ENCODE peak calls at places on chromosomes 13 and 19, in four cellular contexts. One of them, this sample, is unnamed.

GRCh38 chr13:112693831-112694497 is 4.1 kb downstream of the ATP11A start:
- DNase-seq in glutamatergic neuron: no peak
- DNase-seq in BJ: peak
- DNase-seq in activated CD8-positive, alpha-beta T cell treated with anti-CD3 and anti-CD28 coated beads for 36 hours: no peak
- DNase-seq in this sample: no peak

GRCh38 chr19:29548483-29549085 is 22.8 kb downstream of the VSTM2B start:
- DNase-seq in glutamatergic neuron: no peak
- DNase-seq in BJ: no peak
- DNase-seq in activated CD8-positive, alpha-beta T cell treated with anti-CD3 and anti-CD28 coated beads for 36 hours: no peak
- DNase-seq in this sample: no peak

GRCh38 chr13:69124996-69125395 is 982.6 kb upstream of the ATXN8OS start:
- DNase-seq in glutamatergic neuron: no peak
- DNase-seq in BJ: no peak
- DNase-seq in activated CD8-positive, alpha-beta T cell treated with anti-CD3 and anti-CD28 coated beads for 36 hours: no peak
- DNase-seq in this sample: no peak

GRCh38 chr19:48715276-48715675 is 4.2 kb downstream of the MAMSTR start:
- DNase-seq in glutamatergic neuron: no peak
- DNase-seq in BJ: no peak
- DNase-seq in activated CD8-positive, alpha-beta T cell treated with anti-CD3 and anti-CD28 coated beads for 36 hours: no peak
- DNase-seq in this sample: no peak

GRCh38 chr13:112322562-112322961 is 53.6 kb upstream of the SPACA7 start:
- DNase-seq in glutamatergic neuron: no peak
- DNase-seq in BJ: no peak
- DNase-seq in activated CD8-positive, alpha-beta T cell treated with anti-CD3 and anti-CD28 coated beads for 36 hours: no peak
- DNase-seq in this sample: no peak

GRCh38 chr19:41811036-41811435 is 14.6 kb downstream of the CEACAM3 start:
- DNase-seq in glutamatergic neuron: no peak
- DNase-seq in BJ: no peak
- DNase-seq in activated CD8-positive, alpha-beta T cell treated with anti-CD3 and anti-CD28 coated beads for 36 hours: no peak
- DNase-seq in this sample: peak

GRCh38 chr19:10450853-10451609 is 30.7 kb downstream of the PDE4A start:
- DNase-seq in glutamatergic neuron: no peak
- DNase-seq in BJ: no peak
- DNase-seq in activated CD8-positive, alpha-beta T cell treated with anti-CD3 and anti-CD28 coated beads for 36 hours: peak
- DNase-seq in this sample: no peak

GRCh38 chr13:26706381-26706780 is 54.2 kb downstream of the GPR12 start:
- DNase-seq in glutamatergic neuron: no peak
- DNase-seq in BJ: no peak
- DNase-seq in activated CD8-positive, alpha-beta T cell treated with anti-CD3 and anti-CD28 coated beads for 36 hours: no peak
- DNase-seq in this sample: no peak

GRCh38 chr13:97976551-97977375 is 23.3 kb downstream of the IPO5 start:
- DNase-seq in glutamatergic neuron: peak
- DNase-seq in BJ: no peak
- DNase-seq in activated CD8-positive, alpha-beta T cell treated with anti-CD3 and anti-CD28 coated beads for 36 hours: no peak
- DNase-seq in this sample: peak

GRCh38 chr19:13234518-13234917 is 84.3 kb downstream of the IER2 start:
- DNase-seq in glutamatergic neuron: peak
- DNase-seq in BJ: no peak
- DNase-seq in activated CD8-positive, alpha-beta T cell treated with anti-CD3 and anti-CD28 coated beads for 36 hours: peak
- DNase-seq in this sample: peak
- TF ChIP-seq CTCF in glutamatergic neuron: peak
- TF ChIP-seq CTCF in BJ: peak
- TF ChIP-seq CTCF in activated CD8-positive, alpha-beta T cell treated with anti-CD3 and anti-CD28 coated beads for 36 hours: peak
- TF ChIP-seq CTCF in this sample: peak

GRCh38 chr19:1651548-1652394 is 644 bp downstream of the TCF3 start:
- DNase-seq in glutamatergic neuron: peak
- DNase-seq in BJ: no peak
- DNase-seq in activated CD8-positive, alpha-beta T cell treated with anti-CD3 and anti-CD28 coated beads for 36 hours: peak
- DNase-seq in this sample: no peak
- TF ChIP-seq CTCF in glutamatergic neuron: no peak
- TF ChIP-seq CTCF in BJ: no peak
- TF ChIP-seq CTCF in activated CD8-positive, alpha-beta T cell treated with anti-CD3 and anti-CD28 coated beads for 36 hours: peak
- TF ChIP-seq CTCF in this sample: peak

GRCh38 chr19:39416626-39417120 is 4.2 kb downstream of the PLEKHG2 start:
- DNase-seq in glutamatergic neuron: peak
- DNase-seq in BJ: no peak
- DNase-seq in activated CD8-positive, alpha-beta T cell treated with anti-CD3 and anti-CD28 coated beads for 36 hours: no peak
- DNase-seq in this sample: no peak

GRCh38 chr19:39416152-39416551 is 3.7 kb downstream of the PLEKHG2 start:
- DNase-seq in glutamatergic neuron: no peak
- DNase-seq in BJ: no peak
- DNase-seq in activated CD8-positive, alpha-beta T cell treated with anti-CD3 and anti-CD28 coated beads for 36 hours: no peak
- DNase-seq in this sample: no peak

GRCh38 chr19:39413903-39414608 is 1.6 kb downstream of the PLEKHG2 start:
- DNase-seq in glutamatergic neuron: peak
- DNase-seq in BJ: no peak
- DNase-seq in activated CD8-positive, alpha-beta T cell treated with anti-CD3 and anti-CD28 coated beads for 36 hours: no peak
- DNase-seq in this sample: no peak

GRCh38 chr19:39413269-39413902 is 917 bp downstream of the PLEKHG2 start:
- DNase-seq in glutamatergic neuron: peak
- DNase-seq in BJ: no peak
- DNase-seq in activated CD8-positive, alpha-beta T cell treated with anti-CD3 and anti-CD28 coated beads for 36 hours: peak
- DNase-seq in this sample: no peak

GRCh38 chr19:39415111-39416046 is 2.9 kb downstream of the PLEKHG2 start:
- DNase-seq in glutamatergic neuron: no peak
- DNase-seq in BJ: no peak
- DNase-seq in activated CD8-positive, alpha-beta T cell treated with anti-CD3 and anti-CD28 coated beads for 36 hours: no peak
- DNase-seq in this sample: no peak
- TF ChIP-seq CTCF in glutamatergic neuron: no peak
- TF ChIP-seq CTCF in BJ: peak
- TF ChIP-seq CTCF in activated CD8-positive, alpha-beta T cell treated with anti-CD3 and anti-CD28 coated beads for 36 hours: no peak
- TF ChIP-seq CTCF in this sample: no peak

GRCh38 chr19:3124630-3125029 is 11.2 kb upstream of the GNA15 start:
- DNase-seq in glutamatergic neuron: no peak
- DNase-seq in BJ: no peak
- DNase-seq in activated CD8-positive, alpha-beta T cell treated with anti-CD3 and anti-CD28 coated beads for 36 hours: no peak
- DNase-seq in this sample: no peak
- TF ChIP-seq CTCF in glutamatergic neuron: no peak
- TF ChIP-seq CTCF in BJ: no peak
- TF ChIP-seq CTCF in activated CD8-positive, alpha-beta T cell treated with anti-CD3 and anti-CD28 coated beads for 36 hours: no peak
- TF ChIP-seq CTCF in this sample: no peak

GRCh38 chr19:5547881-5548280 is 19.9 kb downstream of the TINCR start:
- DNase-seq in glutamatergic neuron: peak
- DNase-seq in BJ: peak
- DNase-seq in activated CD8-positive, alpha-beta T cell treated with anti-CD3 and anti-CD28 coated beads for 36 hours: peak
- DNase-seq in this sample: no peak
- TF ChIP-seq CTCF in glutamatergic neuron: peak
- TF ChIP-seq CTCF in BJ: peak
- TF ChIP-seq CTCF in activated CD8-positive, alpha-beta T cell treated with anti-CD3 and anti-CD28 coated beads for 36 hours: peak
- TF ChIP-seq CTCF in this sample: peak

GRCh38 chr19:39968789-39969188 is 2.2 kb upstream of the PSMC4 start:
- DNase-seq in glutamatergic neuron: no peak
- DNase-seq in BJ: no peak
- DNase-seq in activated CD8-positive, alpha-beta T cell treated with anti-CD3 and anti-CD28 coated beads for 36 hours: no peak
- DNase-seq in this sample: no peak

GRCh38 chr19:39963860-39964259 is 7.1 kb upstream of the PSMC4 start:
- DNase-seq in glutamatergic neuron: no peak
- DNase-seq in BJ: no peak
- DNase-seq in activated CD8-positive, alpha-beta T cell treated with anti-CD3 and anti-CD28 coated beads for 36 hours: no peak
- DNase-seq in this sample: no peak

GRCh38 chr19:39967561-39967960 is 3.4 kb upstream of the PSMC4 start:
- DNase-seq in glutamatergic neuron: no peak
- DNase-seq in BJ: no peak
- DNase-seq in activated CD8-positive, alpha-beta T cell treated with anti-CD3 and anti-CD28 coated beads for 36 hours: no peak
- DNase-seq in this sample: no peak

GRCh38 chr19:39969266-39969665 is 1.7 kb upstream of the PSMC4 start:
- DNase-seq in glutamatergic neuron: no peak
- DNase-seq in BJ: no peak
- DNase-seq in activated CD8-positive, alpha-beta T cell treated with anti-CD3 and anti-CD28 coated beads for 36 hours: no peak
- DNase-seq in this sample: no peak

GRCh38 chr19:39966617-39967016 is 4.3 kb upstream of the PSMC4 start:
- DNase-seq in glutamatergic neuron: no peak
- DNase-seq in BJ: no peak
- DNase-seq in activated CD8-positive, alpha-beta T cell treated with anti-CD3 and anti-CD28 coated beads for 36 hours: no peak
- DNase-seq in this sample: no peak
- TF ChIP-seq CTCF in glutamatergic neuron: no peak
- TF ChIP-seq CTCF in BJ: no peak
- TF ChIP-seq CTCF in activated CD8-positive, alpha-beta T cell treated with anti-CD3 and anti-CD28 coated beads for 36 hours: no peak
- TF ChIP-seq CTCF in this sample: no peak

DNA sequence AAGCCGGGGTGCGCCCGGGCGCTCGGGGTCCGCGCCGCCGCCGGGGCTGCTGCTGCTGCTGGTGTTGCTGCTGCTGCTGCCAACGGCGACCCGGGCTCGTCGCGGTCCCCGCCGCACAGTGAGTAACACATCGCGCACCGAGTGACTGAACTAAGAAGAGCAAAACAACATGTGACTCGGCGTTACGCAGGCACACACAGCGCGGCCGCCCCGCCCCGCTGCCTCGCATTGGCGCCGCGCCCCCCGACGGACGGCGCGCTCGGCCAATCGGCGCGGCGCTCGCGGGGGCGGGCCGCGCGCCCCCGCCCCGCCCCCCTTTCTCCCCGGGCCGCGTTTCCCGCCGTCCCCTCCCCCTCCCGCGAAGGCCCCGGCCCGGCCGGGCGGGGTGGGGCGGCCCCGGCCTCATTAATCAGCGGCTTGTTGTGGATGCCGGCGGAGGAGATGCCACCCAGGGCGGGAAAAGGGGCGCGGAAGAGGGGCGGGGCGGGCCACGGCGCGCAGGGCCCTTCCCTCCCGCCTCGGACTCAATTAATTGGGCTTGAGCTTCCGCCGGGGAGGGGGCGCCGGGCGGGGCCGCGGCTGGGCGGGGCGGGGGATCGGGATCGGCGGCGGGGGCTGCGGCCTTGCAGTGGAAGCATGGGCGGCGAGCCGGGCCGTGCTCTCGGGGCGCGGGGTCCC is at the start of gene IRS2:
- DNase-seq in glutamatergic neuron: peak
- DNase-seq in BJ: peak
- DNase-seq in activated CD8-positive, alpha-beta T cell treated with anti-CD3 and anti-CD28 coated beads for 36 hours: peak
- DNase-seq in this sample: peak
- TF ChIP-seq CTCF in glutamatergic neuron: no peak
- TF ChIP-seq CTCF in BJ: no peak
- TF ChIP-seq CTCF in activated CD8-positive, alpha-beta T cell treated with anti-CD3 and anti-CD28 coated beads for 36 hours: no peak
- TF ChIP-seq CTCF in this sample: no peak

GRCh38 chr13:44739120-44739519 is 163.0 kb upstream of the TSC22D1 start:
- DNase-seq in glutamatergic neuron: no peak
- DNase-seq in BJ: no peak
- DNase-seq in activated CD8-positive, alpha-beta T cell treated with anti-CD3 and anti-CD28 coated beads for 36 hours: no peak
- DNase-seq in this sample: no peak
- TF ChIP-seq CTCF in glutamatergic neuron: peak
- TF ChIP-seq CTCF in BJ: peak
- TF ChIP-seq CTCF in activated CD8-positive, alpha-beta T cell treated with anti-CD3 and anti-CD28 coated beads for 36 hours: no peak
- TF ChIP-seq CTCF in this sample: no peak

DNA sequence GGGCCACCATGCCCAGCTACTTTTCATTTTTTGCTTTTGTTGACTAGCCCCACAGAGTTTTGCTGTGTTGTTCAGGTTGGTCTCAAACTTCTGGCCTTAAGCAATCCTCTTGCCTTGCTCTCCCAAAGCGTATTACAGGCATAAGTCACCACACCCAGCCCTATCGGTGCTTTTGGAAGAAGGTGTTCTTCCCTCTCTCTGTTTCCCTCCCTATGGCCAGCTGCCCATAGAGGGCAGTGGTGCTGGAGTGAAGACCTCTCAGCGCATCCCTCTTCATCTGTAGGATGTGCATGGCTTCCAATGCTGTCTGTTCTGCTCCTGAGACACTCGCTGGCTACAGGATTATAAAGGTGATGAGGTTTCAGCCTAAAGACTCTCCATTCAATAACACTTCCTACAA is 1.3 kb upstream of the CD22 start:
- DNase-seq in glutamatergic neuron: no peak
- DNase-seq in BJ: no peak
- DNase-seq in activated CD8-positive, alpha-beta T cell treated with anti-CD3 and anti-CD28 coated beads for 36 hours: no peak
- DNase-seq in this sample: no peak
- TF ChIP-seq CTCF in glutamatergic neuron: no peak
- TF ChIP-seq CTCF in BJ: peak
- TF ChIP-seq CTCF in activated CD8-positive, alpha-beta T cell treated with anti-CD3 and anti-CD28 coated beads for 36 hours: no peak
- TF ChIP-seq CTCF in this sample: peak

DNA sequence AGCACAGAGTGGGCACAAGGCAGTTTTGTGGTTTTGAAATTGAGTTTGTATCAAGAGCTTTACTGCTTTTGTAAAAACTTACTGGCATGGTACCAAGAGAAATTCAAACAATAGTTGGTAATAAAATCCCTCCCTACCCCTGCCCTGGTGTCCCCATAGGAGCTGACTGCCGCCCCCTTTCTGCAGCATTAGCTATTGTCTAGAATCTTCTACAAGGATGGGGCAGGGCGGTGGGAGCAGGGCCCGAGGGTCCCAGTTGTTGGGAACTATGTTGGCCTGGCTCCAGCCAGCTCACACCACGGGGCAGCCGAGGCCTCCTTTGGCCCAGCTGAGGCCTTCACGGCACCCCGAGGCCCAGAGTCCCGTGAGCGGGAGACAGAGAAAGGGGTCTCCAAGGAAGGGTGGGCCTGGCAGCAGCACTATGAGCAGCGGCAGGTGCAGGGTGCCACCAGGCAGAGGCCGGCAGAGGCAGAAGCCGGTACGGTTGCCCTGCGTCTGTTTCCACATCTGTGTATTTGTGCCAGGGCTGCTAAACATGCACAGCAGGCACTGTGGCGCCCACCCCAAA is 57.9 kb downstream of the KDM4B start:
- DNase-seq in glutamatergic neuron: no peak
- DNase-seq in BJ: no peak
- DNase-seq in activated CD8-positive, alpha-beta T cell treated with anti-CD3 and anti-CD28 coated beads for 36 hours: no peak
- DNase-seq in this sample: no peak
- TF ChIP-seq CTCF in glutamatergic neuron: no peak
- TF ChIP-seq CTCF in BJ: peak
- TF ChIP-seq CTCF in activated CD8-positive, alpha-beta T cell treated with anti-CD3 and anti-CD28 coated beads for 36 hours: no peak
- TF ChIP-seq CTCF in this sample: no peak

This sample was measured in GM10248.